ENCODE peak calls at places on chromosomes 16 and 17, in four cellular contexts. A, T, L and Z are unnamed samples.

GRCh38 chr17:76567634-76568432 is 17.8 kb downstream of the ST6GALNAC2 start:
- DNase-seq in A (no peak), T (no peak), L (no peak), Z (peak)

GRCh38 chr16:85557976-85558589 is 55.0 kb upstream of the GSE1 start:
- DNase-seq in A (no peak), T (peak), L (no peak), Z (peak)

GRCh38 chr16:14202697-14203096 is 131.6 kb downstream of the MRTFB start:
- DNase-seq in A (no peak), T (no peak), L (no peak), Z (no peak)

GRCh38 chr16:52171481-52171880 is 375.5 kb downstream of the TOX3 start:
- DNase-seq in A (no peak), T (no peak), L (no peak), Z (no peak)

GRCh38 chr17:61478026-61478789 is 26.0 kb downstream of the TBX4 start:
- DNase-seq in A (peak), T (no peak), L (no peak), Z (no peak)

GRCh38 chr16:58337090-58337444 is 42.2 kb upstream of the PRSS54 start:
- DNase-seq in A (no peak), T (no peak), L (no peak), Z (no peak)

GRCh38 chr16:69039333-69039941 is 66.0 kb upstream of the HAS3 start:
- DNase-seq in A (peak), T (no peak), L (peak), Z (no peak)

GRCh38 chr16:2005646-2006045 is 4.0 kb downstream of the ZNF598 start:
- DNase-seq in A (no peak), T (no peak), L (no peak), Z (no peak)

GRCh38 chr16:23535901-23536300 is 21.2 kb downstream of the EARS2 start:
- DNase-seq in A (no peak), T (no peak), L (no peak), Z (no peak)

GRCh38 chr16:57187508-57187854 is 1.4 kb downstream of the RSPRY1 start:
- DNase-seq in A (no peak), T (no peak), L (no peak), Z (no peak)

GRCh38 chr16:19691161-19691850 is 26.7 kb downstream of the KNOP1 start:
- DNase-seq in A (no peak), T (no peak), L (peak), Z (no peak)

GRCh38 chr17:65154770-65155589 is 17.8 kb downstream of the RGS9 start:
- DNase-seq in A (no peak), T (no peak), L (peak), Z (no peak)

GRCh38 chr17:75996665-75997590 is 3.7 kb upstream of the CDK3 start:
- DNase-seq in A (no peak), T (peak), L (peak), Z (no peak)

GRCh38 chr17:633641-634091 is 81.0 kb downstream of the VPS53 start:
- DNase-seq in A (no peak), T (no peak), L (no peak), Z (no peak)

GRCh38 chr17:67381925-67382257 is 4.8 kb downstream of the PITPNC1 start:
- DNase-seq in A (no peak), T (no peak), L (no peak), Z (no peak)

GRCh38 chr17:50018909-50019308 is 23.9 kb upstream of the DLX3 start:
- DNase-seq in A (no peak), T (no peak), L (no peak), Z (no peak)

GRCh38 chr17:73639322-73639721 is 4.9 kb downstream of the SDK2 start:
- DNase-seq in A (no peak), T (no peak), L (peak), Z (no peak)

GRCh38 chr16:78763821-78764440 is 664.5 kb downstream of the WWOX start:
- DNase-seq in A (no peak), T (no peak), L (no peak), Z (no peak)